ENCODE peak calls at places on chromosomes 16 and 17, in four cellular contexts. One of them, this sample, is unnamed.

GRCh38 chr17:32303861-32304288 is 38.1 kb downstream of the C17orf75 start:
- DNase-seq in cardiac muscle cell: no peak
- DNase-seq in CD4-positive, alpha-beta T cell: no peak
- DNase-seq in tibial nerve: no peak
- DNase-seq in this sample: no peak

GRCh38 chr17:28737770-28738679 is 5.8 kb upstream of the TRAF4 start:
- DNase-seq in CD4-positive, alpha-beta T cell: no peak
- DNase-seq in tibial nerve: no peak
- DNase-seq in cardiac muscle cell: no peak
- DNase-seq in this sample: no peak

GRCh38 chr17:60901806-60902205 is 224.2 kb downstream of the BCAS3 start:
- DNase-seq in CD4-positive, alpha-beta T cell: no peak
- DNase-seq in cardiac muscle cell: peak; percentile 58
- DNase-seq in tibial nerve: no peak
- DNase-seq in this sample: no peak

GRCh38 chr17:1880851-1881630 is 51.2 kb downstream of the RPA1 start:
- DNase-seq in tibial nerve: no peak
- DNase-seq in cardiac muscle cell: peak; percentile 29
- DNase-seq in CD4-positive, alpha-beta T cell: no peak
- DNase-seq in this sample: no peak

GRCh38 chr17:46977348-46977747 is 1.7 kb downstream of the RPRML start:
- DNase-seq in tibial nerve: no peak
- DNase-seq in cardiac muscle cell: peak; percentile 32
- DNase-seq in CD4-positive, alpha-beta T cell: no peak
- DNase-seq in this sample: no peak

GRCh38 chr17:82598256-82599011 is 49.8 kb downstream of the WDR45B start:
- DNase-seq in CD4-positive, alpha-beta T cell: no peak
- DNase-seq in cardiac muscle cell: peak; percentile 31
- DNase-seq in tibial nerve: no peak
- DNase-seq in this sample: no peak

GRCh38 chr17:43574348-43574747 is 28.2 kb upstream of the ETV4 start:
- DNase-seq in cardiac muscle cell: no peak
- DNase-seq in tibial nerve: no peak
- DNase-seq in CD4-positive, alpha-beta T cell: no peak
- DNase-seq in this sample: no peak

GRCh38 chr17:18205861-18206260 is 19.6 kb upstream of the LLGL1 start:
- DNase-seq in CD4-positive, alpha-beta T cell: no peak
- DNase-seq in cardiac muscle cell: no peak
- DNase-seq in tibial nerve: no peak
- DNase-seq in this sample: no peak

GRCh38 chr16:63481060-63481459 is 1444.8 kb upstream of the CDH8 start:
- DNase-seq in cardiac muscle cell: no peak
- DNase-seq in CD4-positive, alpha-beta T cell: no peak
- DNase-seq in tibial nerve: no peak
- DNase-seq in this sample: no peak

GRCh38 chr16:20918486-20919239 is 18.1 kb downstream of the LYRM1 start:
- DNase-seq in cardiac muscle cell: peak; percentile 86
- DNase-seq in tibial nerve: peak; percentile 39
- DNase-seq in CD4-positive, alpha-beta T cell: no peak
- DNase-seq in this sample: no peak

GRCh38 chr17:8005951-8006730 is 3.7 kb downstream of the GUCY2D start:
- DNase-seq in cardiac muscle cell: no peak
- DNase-seq in CD4-positive, alpha-beta T cell: no peak
- DNase-seq in tibial nerve: no peak
- DNase-seq in this sample: no peak

GRCh38 chr17:73786286-73786743 is 142.1 kb upstream of the SDK2 start:
- DNase-seq in CD4-positive, alpha-beta T cell: no peak
- DNase-seq in tibial nerve: no peak
- DNase-seq in cardiac muscle cell: no peak
- DNase-seq in this sample: no peak

GRCh38 chr17:17351901-17352781 is 49.0 kb downstream of the NT5M start:
- DNase-seq in CD4-positive, alpha-beta T cell: no peak
- DNase-seq in cardiac muscle cell: peak; percentile 66
- DNase-seq in tibial nerve: no peak
- DNase-seq in this sample: peak; percentile 13

GRCh38 chr17:44307387-44308186 is 814 bp upstream of the RUNDC3A start:
- DNase-seq in cardiac muscle cell: peak; percentile 67
- DNase-seq in CD4-positive, alpha-beta T cell: no peak
- DNase-seq in tibial nerve: no peak
- DNase-seq in this sample: peak; percentile 80

GRCh38 chr16:31869511-31870201 is 4.0 kb upstream of the ZNF267 start:
- DNase-seq in tibial nerve: no peak
- DNase-seq in CD4-positive, alpha-beta T cell: peak; percentile 61
- DNase-seq in cardiac muscle cell: peak; percentile 63
- DNase-seq in this sample: no peak

GRCh38 chr17:67232441-67232840 is 12.6 kb downstream of the HELZ start:
- DNase-seq in cardiac muscle cell: no peak
- DNase-seq in tibial nerve: no peak
- DNase-seq in CD4-positive, alpha-beta T cell: no peak
- DNase-seq in this sample: no peak

GRCh38 chr17:37361543-37361942 is 14.2 kb upstream of the C17orf78 start:
- DNase-seq in cardiac muscle cell: no peak
- DNase-seq in tibial nerve: no peak
- DNase-seq in CD4-positive, alpha-beta T cell: no peak
- DNase-seq in this sample: no peak

GRCh38 chr16:11750056-11750455 is 7.4 kb upstream of the TXNDC11 start:
- DNase-seq in tibial nerve: no peak
- DNase-seq in cardiac muscle cell: no peak
- DNase-seq in CD4-positive, alpha-beta T cell: no peak
- DNase-seq in this sample: no peak

GRCh38 chr16:31471875-31472558 is at the start of gene TGFB1I1:
- DNase-seq in CD4-positive, alpha-beta T cell: no peak
- DNase-seq in cardiac muscle cell: peak; percentile 91
- DNase-seq in tibial nerve: peak; percentile 44
- DNase-seq in this sample: peak; percentile 61

DNA sequence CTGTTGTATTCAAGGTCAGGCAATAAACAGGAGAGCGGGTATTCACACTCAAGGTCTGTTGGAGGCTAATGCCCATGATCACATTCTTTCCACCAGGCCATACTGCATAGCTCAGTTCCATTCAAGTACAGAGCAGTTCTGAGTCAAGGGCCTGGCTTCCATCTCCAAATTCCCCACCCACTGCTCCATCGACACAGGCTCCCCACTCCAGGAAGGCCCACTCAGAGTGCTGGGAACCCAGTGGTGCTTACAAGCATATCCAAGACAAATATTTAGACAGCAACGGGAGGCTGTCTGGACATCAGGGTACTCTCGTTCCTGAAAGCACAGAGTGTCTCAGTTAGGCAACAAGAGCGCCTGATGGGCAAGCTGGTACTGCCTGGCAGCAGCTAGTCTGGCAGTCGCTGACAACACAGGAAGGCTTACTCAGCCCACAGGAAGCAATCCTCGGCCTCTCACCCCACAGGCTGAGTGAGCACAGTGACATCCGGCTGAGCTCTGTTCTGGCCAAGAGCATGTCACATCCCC is 40.9 kb downstream of the RFFL start:
- DNase-seq in CD4-positive, alpha-beta T cell: peak; percentile 73
- DNase-seq in tibial nerve: no peak
- DNase-seq in cardiac muscle cell: peak; percentile 84
- DNase-seq in this sample: no peak
- TF ChIP-seq CTCF in CD4-positive, alpha-beta T cell: no peak
- TF ChIP-seq CTCF in tibial nerve: no peak
- TF ChIP-seq CTCF in cardiac muscle cell: peak; percentile 22
- TF ChIP-seq CTCF in this sample: no peak

DNA sequence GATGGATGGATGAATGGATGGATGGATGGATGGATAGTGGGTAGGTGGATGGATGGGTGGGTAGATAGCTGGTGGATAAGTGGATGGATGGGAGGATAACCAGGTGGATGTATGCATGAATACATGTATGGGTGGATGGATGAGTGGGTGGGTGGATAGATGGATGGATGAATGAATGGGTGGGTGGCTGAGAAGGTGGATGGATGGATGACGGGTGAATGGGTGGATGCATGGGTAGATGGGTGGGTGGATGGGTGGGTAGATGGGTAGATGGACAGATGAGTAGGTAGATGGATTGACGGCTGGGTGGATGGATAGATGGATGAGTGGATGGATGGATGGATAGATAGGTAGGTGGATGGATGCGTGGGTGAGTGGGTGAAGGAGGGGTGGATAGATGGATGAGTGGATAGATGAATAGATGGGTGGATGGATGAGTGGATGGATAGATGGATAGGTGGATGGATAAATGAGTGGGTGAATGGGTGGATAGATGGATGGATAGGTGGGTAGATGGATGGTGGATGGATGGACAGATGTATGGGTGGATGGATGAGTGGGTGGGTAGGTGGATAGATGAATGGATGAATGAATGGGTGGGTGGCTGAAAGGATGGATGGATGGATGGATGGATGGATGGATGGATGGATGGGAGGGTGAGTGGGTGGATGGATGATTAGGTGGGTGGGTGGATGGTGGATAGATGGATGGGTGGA is 50.1 kb upstream of the ZC3H18 start:
- DNase-seq in cardiac muscle cell: no peak
- DNase-seq in CD4-positive, alpha-beta T cell: no peak
- DNase-seq in tibial nerve: no peak
- DNase-seq in this sample: no peak
- TF ChIP-seq CTCF in cardiac muscle cell: no peak
- TF ChIP-seq CTCF in CD4-positive, alpha-beta T cell: no peak
- TF ChIP-seq CTCF in tibial nerve: no peak
- TF ChIP-seq CTCF in this sample: no peak

DNA sequence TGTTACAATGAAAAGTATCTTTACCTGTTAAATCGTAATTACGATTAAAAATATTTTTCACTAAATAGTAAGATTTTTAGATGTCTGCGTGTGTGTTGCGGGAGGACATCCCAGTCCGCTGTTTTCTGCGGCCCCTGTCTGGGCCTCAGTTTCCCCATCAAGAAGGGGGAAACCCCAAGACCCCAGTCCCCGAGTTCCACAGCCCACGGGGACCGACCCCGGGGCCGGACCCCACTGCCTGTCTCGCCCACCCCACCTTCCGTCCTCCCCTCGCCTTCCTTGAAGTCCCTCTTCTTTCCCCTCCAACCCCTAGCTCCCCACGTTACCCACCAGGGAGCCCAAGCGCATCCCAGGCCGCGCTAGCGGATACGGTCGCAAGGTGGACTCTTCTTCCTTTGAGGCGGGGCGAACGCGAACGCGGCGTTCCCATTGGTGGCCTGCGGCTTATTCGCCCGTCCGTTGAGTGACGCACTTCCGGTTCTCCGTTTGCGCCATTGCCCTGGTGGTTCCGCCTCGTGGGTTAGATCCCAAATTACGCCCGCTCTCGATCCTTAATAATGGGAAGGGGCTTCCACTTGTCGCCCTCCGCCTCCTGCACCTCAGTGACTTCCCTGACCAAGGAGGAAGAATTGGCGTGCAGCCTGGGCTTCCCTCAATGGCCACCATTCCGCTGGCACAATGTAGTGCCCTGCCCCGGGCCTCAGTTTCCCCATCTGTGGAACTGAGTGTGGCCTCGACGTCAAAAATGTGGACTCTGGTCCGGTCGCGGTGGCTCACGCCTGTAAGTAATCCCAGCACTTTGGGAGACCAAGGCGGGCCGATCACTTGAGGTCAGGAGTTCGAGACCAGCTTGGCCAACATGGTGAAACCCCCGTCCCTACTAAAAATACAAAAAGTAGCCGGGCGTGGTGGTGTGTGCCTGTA is at the start of gene NSMCE1:
- DNase-seq in tibial nerve: peak; percentile 97
- DNase-seq in cardiac muscle cell: peak; percentile 97
- DNase-seq in CD4-positive, alpha-beta T cell: peak; percentile 98
- DNase-seq in this sample: peak; percentile 90
- TF ChIP-seq CTCF in tibial nerve: peak; percentile 50
- TF ChIP-seq CTCF in cardiac muscle cell: no peak
- TF ChIP-seq CTCF in CD4-positive, alpha-beta T cell: no peak
- TF ChIP-seq CTCF in this sample: no peak

GRCh38 chr16:67264866-67265265 is 14.5 kb upstream of the PLEKHG4 start:
- DNase-seq in cardiac muscle cell: no peak
- DNase-seq in CD4-positive, alpha-beta T cell: no peak
- DNase-seq in tibial nerve: no peak
- DNase-seq in this sample: no peak

GRCh38 chr16:67265834-67266233 is 13.5 kb upstream of the PLEKHG4 start:
- DNase-seq in tibial nerve: no peak
- DNase-seq in CD4-positive, alpha-beta T cell: no peak
- DNase-seq in cardiac muscle cell: no peak
- DNase-seq in this sample: no peak

GRCh38 chr16:67263201-67263600 is 14.4 kb downstream of the SLC9A5 start:
- DNase-seq in cardiac muscle cell: no peak
- DNase-seq in tibial nerve: no peak
- DNase-seq in CD4-positive, alpha-beta T cell: no peak
- DNase-seq in this sample: no peak

GRCh38 chr16:67260426-67261063 is 11.8 kb downstream of the SLC9A5 start:
- DNase-seq in cardiac muscle cell: peak; percentile 77
- DNase-seq in tibial nerve: no peak
- DNase-seq in CD4-positive, alpha-beta T cell: no peak
- DNase-seq in this sample: no peak

GRCh38 chr16:67264277-67264676 is 15.1 kb upstream of the PLEKHG4 start:
- DNase-seq in tibial nerve: no peak
- DNase-seq in cardiac muscle cell: no peak
- DNase-seq in CD4-positive, alpha-beta T cell: no peak
- DNase-seq in this sample: no peak
- TF ChIP-seq CTCF in tibial nerve: no peak
- TF ChIP-seq CTCF in cardiac muscle cell: peak; percentile 21
- TF ChIP-seq CTCF in CD4-positive, alpha-beta T cell: no peak
- TF ChIP-seq CTCF in this sample: peak; percentile 11

DNA sequence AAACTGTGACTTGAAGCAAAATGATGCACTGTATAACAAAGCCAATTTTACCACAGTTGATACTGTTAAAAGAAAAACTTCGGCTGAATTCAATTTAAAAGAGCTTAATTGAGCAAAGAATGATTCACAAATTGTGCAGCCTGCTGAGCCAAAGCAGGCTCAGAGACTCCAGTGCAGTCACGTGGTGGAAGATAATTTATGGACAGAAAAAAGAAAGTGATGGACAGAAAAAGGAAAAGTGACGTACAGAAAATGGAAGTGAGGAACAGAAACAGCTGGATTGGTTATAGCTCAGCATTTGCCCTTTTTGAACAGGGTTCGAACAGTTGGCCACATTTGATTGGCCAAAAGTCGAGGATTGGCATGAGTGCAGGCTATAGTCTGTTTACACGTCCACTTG is 25.7 kb downstream of the ZSWIM7 start:
- DNase-seq in CD4-positive, alpha-beta T cell: no peak
- DNase-seq in cardiac muscle cell: no peak
- DNase-seq in tibial nerve: no peak
- DNase-seq in this sample: no peak
- TF ChIP-seq CTCF in CD4-positive, alpha-beta T cell: no peak
- TF ChIP-seq CTCF in cardiac muscle cell: no peak
- TF ChIP-seq CTCF in tibial nerve: no peak
- TF ChIP-seq CTCF in this sample: no peak

DNA sequence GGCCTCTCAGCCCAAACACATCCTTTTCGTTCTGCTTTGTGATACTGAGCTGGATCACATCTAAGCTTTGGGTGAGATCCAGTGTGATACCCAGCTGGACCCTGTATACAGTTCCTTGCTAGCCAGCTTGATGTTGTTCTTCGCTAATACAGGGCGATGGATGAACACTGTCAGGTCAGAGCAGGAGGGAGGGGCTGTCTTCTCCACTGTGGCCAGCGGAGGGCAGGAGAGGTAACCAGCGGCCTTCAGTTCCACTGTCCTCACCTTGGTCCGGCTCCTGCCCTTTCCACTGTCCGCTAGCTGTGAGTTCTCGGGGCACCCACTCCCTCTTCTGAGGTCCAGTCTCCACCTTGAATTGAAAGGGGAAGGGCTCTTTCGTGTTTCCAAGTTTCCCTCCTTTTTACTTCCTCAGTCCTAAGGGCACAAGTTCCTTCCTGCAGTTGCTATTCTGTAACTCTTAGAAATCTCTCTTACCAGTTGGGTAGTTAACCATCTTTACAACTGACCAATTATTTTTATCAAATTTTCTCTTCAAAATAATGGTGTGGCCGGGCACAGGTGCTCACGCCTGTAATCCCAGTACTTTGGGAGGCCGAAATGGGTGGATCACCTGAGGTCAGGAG is 3.0 kb upstream of the ZNF213 start:
- DNase-seq in tibial nerve: no peak
- DNase-seq in CD4-positive, alpha-beta T cell: peak; percentile 27
- DNase-seq in cardiac muscle cell: peak; percentile 46
- DNase-seq in this sample: no peak
- TF ChIP-seq CTCF in tibial nerve: peak; percentile 28
- TF ChIP-seq CTCF in CD4-positive, alpha-beta T cell: peak; percentile 87
- TF ChIP-seq CTCF in cardiac muscle cell: peak; percentile 62
- TF ChIP-seq CTCF in this sample: peak; percentile 53

This sample was measured in D721Med.